ENCODE peak calls at places on chromosome 4, in seven cellular contexts. Y, X, C, O, Q, P and J are unnamed samples.

GRCh38 chr4:163048447-163048846 is 118.2 kb downstream of the NAF1 start:
- DNase-seq in Y (peak; percentile 19), X (peak; percentile 26), C (peak; percentile 32), O (peak; percentile 9), Q (no peak), P (peak; percentile 44), J (peak; percentile 13)

GRCh38 chr4:22356996-22357596 is 158.8 kb downstream of the ADGRA3 start:
- DNase-seq in Y (peak; percentile 32), X (no peak), C (peak; percentile 61), O (peak; percentile 13), Q (no peak), P (no peak), J (no peak)

GRCh38 chr4:836781-837301 is 10.9 kb upstream of the CPLX1 start:
- DNase-seq in Y (no peak), X (no peak), C (no peak), O (no peak), Q (peak; percentile 74), P (no peak), J (no peak)

GRCh38 chr4:176988226-176988625 is 195.5 kb upstream of the VEGFC start:
- DNase-seq in Y (peak; percentile 99), X (no peak), C (peak; percentile 98), O (peak; percentile 92), Q (no peak), P (no peak), J (no peak)

GRCh38 chr4:67546971-67547370 is 1.7 kb upstream of the CENPC start:
- DNase-seq in Y (no peak), X (no peak), C (no peak), O (no peak), Q (no peak), P (no peak), J (no peak)

GRCh38 chr4:138647433-138647832 is 368.1 kb upstream of the NOCT start:
- DNase-seq in Y (no peak), X (no peak), C (no peak), O (no peak), Q (no peak), P (no peak), J (no peak)

GRCh38 chr4:24794916-24795665 is at the start of gene SOD3:
- DNase-seq in Y (peak; percentile 86), X (peak; percentile 79), C (peak; percentile 90), O (peak; percentile 88), Q (peak; percentile 86), P (no peak), J (peak; percentile 82)

GRCh38 chr4:95386410-95386809 is 162.4 kb downstream of the UNC5C start:
- DNase-seq in Y (no peak), X (no peak), C (no peak), O (no peak), Q (no peak), P (no peak), J (no peak)

GRCh38 chr4:40241026-40241425 is 44.2 kb downstream of the RHOH start:
- DNase-seq in Y (no peak), X (no peak), C (no peak), O (no peak), Q (no peak), P (no peak), J (no peak)

GRCh38 chr4:118224239-118224829 is 128.5 kb downstream of the PRSS12 start:
- DNase-seq in Y (peak; percentile 80), X (no peak), C (peak; percentile 78), O (peak; percentile 53), Q (no peak), P (peak; percentile 55), J (no peak)

GRCh38 chr4:3736806-3737205 is 29.4 kb upstream of the ADRA2C start:
- DNase-seq in Y (no peak), X (no peak), C (no peak), O (no peak), Q (no peak), P (no peak), J (no peak)

GRCh38 chr4:87920478-87920877 is 55.0 kb upstream of the SPP1 start:
- DNase-seq in Y (no peak), X (no peak), C (no peak), O (no peak), Q (no peak), P (no peak), J (no peak)

GRCh38 chr4:25861951-25862410 is 807 bp downstream of the SEL1L3 start:
- DNase-seq in Y (peak; percentile 40), X (no peak), C (peak; percentile 32), O (peak; percentile 26), Q (no peak), P (peak; percentile 73), J (peak; percentile 27)

GRCh38 chr4:86446996-86447395 is 87.1 kb upstream of the MAPK10 start:
- DNase-seq in Y (no peak), X (no peak), C (no peak), O (no peak), Q (no peak), P (no peak), J (no peak)

GRCh38 chr4:51842167-51842553 is 793 bp upstream of the DCUN1D4 start:
- DNase-seq in Y (peak; percentile 25), X (no peak), C (peak; percentile 28), O (no peak), Q (peak; percentile 77), P (no peak), J (no peak)

GRCh38 chr4:26692014-26692726 is 108.3 kb downstream of the TBC1D19 start:
- DNase-seq in Y (peak; percentile 22), X (no peak), C (no peak), O (no peak), Q (no peak), P (no peak), J (no peak)

GRCh38 chr4:49063670-49064069 is 77.6 kb downstream of the CWH43 start:
- DNase-seq in Y (peak; percentile 2), X (no peak), C (peak; percentile 1), O (no peak), Q (no peak), P (no peak), J (no peak)

GRCh38 chr4:105895609-105896460 is 564 bp downstream of the NPNT start:
- DNase-seq in Y (no peak), X (no peak), C (no peak), O (peak; percentile 2), Q (peak; percentile 80), P (no peak), J (peak; percentile 52)

GRCh38 chr4:26410385-26411293 is 79.6 kb downstream of the CCKAR start:
- DNase-seq in Y (peak; percentile 63), X (no peak), C (peak; percentile 74), O (no peak), Q (no peak), P (peak; percentile 65), J (no peak)

GRCh38 chr4:21191304-21191703 is 491.0 kb downstream of the PACRGL start:
- DNase-seq in Y (no peak), X (no peak), C (no peak), O (no peak), Q (no peak), P (no peak), J (no peak)

GRCh38 chr4:30718021-30718888 is 1.9 kb upstream of the PCDH7 start:
- DNase-seq in Y (peak; percentile 36), X (peak; percentile 31), C (peak; percentile 35), O (peak; percentile 60), Q (peak; percentile 69), P (no peak), J (peak; percentile 19)

GRCh38 chr4:180449395-180449956 is 1793.7 kb upstream of the TENM3 start:
- DNase-seq in Y (peak; percentile 21), X (no peak), C (no peak), O (peak; percentile 37), Q (no peak), P (peak; percentile 55), J (no peak)

GRCh38 chr4:101022151-101023024 is 324.9 kb downstream of the PPP3CA start:
- DNase-seq in Y (peak; percentile 39), X (no peak), C (peak; percentile 31), O (peak; percentile 30), Q (no peak), P (no peak), J (no peak)

GRCh38 chr4:94208918-94209317 is 1.3 kb downstream of the SMARCAD1 start:
- DNase-seq in Y (no peak), X (no peak), C (no peak), O (no peak), Q (no peak), P (peak; percentile 17), J (no peak)
- H3K4me3 ChIP-seq in Y (peak overlapping the region; percentile 69), X (no peak overlapping the region), C (peak overlapping the region; percentile 95), O (peak overlapping the region; percentile 97), Q (no peak overlapping the region), P (peak overlapping the region; percentile 73), J (no peak overlapping the region)

GRCh38 chr4:125432078-125432477 is 117.3 kb downstream of the FAT4 start:
- DNase-seq in Y (peak; percentile 20), X (no peak), C (peak; percentile 34), O (peak; percentile 35), Q (no peak), P (no peak), J (no peak)
- TF ChIP-seq CTCF in Y (peak; percentile 22), X (no peak), C (peak; percentile 26), O (no peak), Q (no peak), P (no peak), J (no peak)

GRCh38 chr4:185761352-185762235 is 50.4 kb downstream of the SORBS2 start:
- DNase-seq in Y (no peak), X (no peak), C (peak; percentile 15), O (no peak), Q (no peak), P (no peak), J (no peak)
- H3K4me3 ChIP-seq in Y (no peak overlapping the region), X (no peak overlapping the region), C (no peak overlapping the region), O (no peak overlapping the region), Q (no peak overlapping the region), P (no peak overlapping the region), J (no peak overlapping the region)

GRCh38 chr4:47701286-47701685 is 136.6 kb downstream of the CORIN start:
- DNase-seq in Y (no peak), X (no peak), C (no peak), O (no peak), Q (no peak), P (no peak), J (no peak)

GRCh38 chr4:47703964-47704363 is 133.9 kb downstream of the CORIN start:
- DNase-seq in Y (no peak), X (no peak), C (no peak), O (no peak), Q (no peak), P (no peak), J (no peak)

GRCh38 chr4:47703008-47703407 is 134.9 kb downstream of the CORIN start:
- DNase-seq in Y (no peak), X (no peak), C (no peak), O (no peak), Q (no peak), P (no peak), J (no peak)

GRCh38 chr4:47705326-47705981 is 132.4 kb downstream of the CORIN start:
- DNase-seq in Y (peak; percentile 55), X (no peak), C (peak; percentile 50), O (no peak), Q (no peak), P (peak; percentile 42), J (no peak)

DNA sequence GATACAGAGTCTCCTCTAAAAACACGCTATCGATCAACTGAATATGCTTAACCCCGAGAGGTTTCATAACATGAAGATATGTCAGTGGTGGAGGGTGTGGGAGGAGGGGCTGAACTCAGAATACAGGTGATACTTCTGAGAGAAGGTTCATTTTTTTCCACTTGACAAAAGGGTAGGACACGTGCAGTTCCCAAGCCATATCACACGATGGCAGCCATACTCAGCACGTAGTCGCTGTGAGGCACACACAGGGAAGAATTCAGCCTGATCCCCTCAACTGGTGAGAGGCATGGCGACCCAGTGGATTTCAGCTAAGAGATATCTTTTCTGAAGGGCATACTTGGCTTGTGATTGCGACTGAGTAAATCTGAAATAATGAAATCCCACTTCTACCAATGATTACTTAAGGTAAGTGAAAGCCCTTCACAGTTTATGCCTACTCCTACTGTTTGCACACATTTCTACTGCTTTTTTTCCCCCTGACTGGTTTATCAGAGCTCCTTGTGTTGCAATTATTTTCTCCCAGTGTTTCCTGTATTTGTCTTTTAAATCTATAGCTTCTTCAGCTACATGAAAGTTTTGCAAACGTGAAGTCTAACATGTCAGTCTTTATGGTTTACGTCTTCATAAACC is 133.1 kb downstream of the CORIN start:
- DNase-seq in Y (peak; percentile 37), X (peak; percentile 35), C (peak; percentile 46), O (no peak), Q (no peak), P (peak; percentile 46), J (no peak)
- TF ChIP-seq CTCF in Y (peak; percentile 58), X (no peak), C (peak; percentile 52), O (peak; percentile 37), Q (no peak), P (peak; percentile 66), J (no peak)